ENCODE peak calls at places on chromosomes 1 and 21, in seven cellular contexts. C, G, Y, H, A, N and D are unnamed samples.
A peak's percentile ranks its signal among the peaks of the same experiment; 100 is the strongest.

GRCh38 chr1:167332503-167332902 is 111.8 kb downstream of the POU2F1 start:
- DNase-seq in C (no peak), G (no peak), Y (peak; percentile 21), H (no peak), A (no peak), N (no peak), D (no peak)

GRCh38 chr21:38229260-38229877 is 27.4 kb upstream of the KCNJ15 start:
- DNase-seq in C (no peak), G (no peak), Y (no peak), H (no peak), A (peak; percentile 74), N (no peak), D (no peak)

GRCh38 chr1:26410706-26411623 is at the start of gene LIN28A:
- DNase-seq in C (no peak), G (no peak), Y (no peak), H (no peak), A (no peak), N (no peak), D (no peak)

GRCh38 chr1:204990059-204990664 is 52.9 kb upstream of the CNTN2 start:
- DNase-seq in C (no peak), G (no peak), Y (no peak), H (no peak), A (no peak), N (no peak), D (no peak)

GRCh38 chr21:27564684-27565280 is 597.9 kb upstream of the ADAMTS5 start:
- DNase-seq in C (no peak), G (peak; percentile 25), Y (peak; percentile 68), H (peak; percentile 40), A (no peak), N (peak; percentile 31), D (no peak)

GRCh38 chr1:221100196-221100950 is 221.1 kb downstream of the HLX start:
- DNase-seq in C (no peak), G (no peak), Y (peak; percentile 66), H (no peak), A (no peak), N (no peak), D (no peak)

GRCh38 chr1:231493421-231494185 is 34.9 kb upstream of the TSNAX start:
- DNase-seq in C (no peak), G (no peak), Y (peak; percentile 62), H (no peak), A (no peak), N (no peak), D (no peak)

GRCh38 chr1:20355828-20356735 is 65.4 kb downstream of the VWA5B1 start:
- DNase-seq in C (no peak), G (no peak), Y (no peak), H (no peak), A (peak; percentile 41), N (peak; percentile 28), D (no peak)

GRCh38 chr1:24793762-24794161 is 48.5 kb downstream of the CLIC4 start:
- DNase-seq in C (no peak), G (no peak), Y (peak; percentile 61), H (no peak), A (no peak), N (no peak), D (no peak)

GRCh38 chr21:34698270-34699015 is 29.6 kb downstream of the CLIC6 start:
- DNase-seq in C (no peak), G (no peak), Y (no peak), H (no peak), A (no peak), N (no peak), D (no peak)

GRCh38 chr1:1039145-1039910 is 19.4 kb downstream of the AGRN start:
- DNase-seq in C (no peak), G (no peak), Y (no peak), H (no peak), A (no peak), N (no peak), D (no peak)

GRCh38 chr1:50829010-50829958 is 130.8 kb downstream of the FAF1 start:
- DNase-seq in C (no peak), G (no peak), Y (peak; percentile 80), H (no peak), A (no peak), N (no peak), D (no peak)

GRCh38 chr1:43303477-43304286 is 2.9 kb downstream of the TIE1 start:
- DNase-seq in C (no peak), G (no peak), Y (peak; percentile 26), H (no peak), A (peak; percentile 31), N (peak; percentile 11), D (peak; percentile 22)

GRCh38 chr1:23867953-23868847 is at the start of gene FUCA1:
- DNase-seq in C (peak; percentile 89), G (peak; percentile 95), Y (peak; percentile 90), H (peak; percentile 96), A (peak; percentile 98), N (peak; percentile 97), D (peak; percentile 96)

GRCh38 chr1:10824821-10825540 is 28.5 kb upstream of the CASZ1 start:
- DNase-seq in C (no peak), G (peak; percentile 68), Y (peak; percentile 4), H (peak; percentile 58), A (no peak), N (no peak), D (no peak)

GRCh38 chr1:56777972-56778371 is 41.2 kb downstream of the FYB2 start:
- DNase-seq in C (no peak), G (no peak), Y (no peak), H (no peak), A (no peak), N (no peak), D (no peak)

GRCh38 chr21:29261555-29262540 is 36.9 kb upstream of the BACH1 start:
- DNase-seq in C (no peak), G (peak; percentile 41), Y (no peak), H (no peak), A (no peak), N (no peak), D (no peak)

GRCh38 chr1:7646981-7647901 is 123.9 kb upstream of the VAMP3 start:
- DNase-seq in C (no peak), G (peak; percentile 54), Y (peak; percentile 36), H (peak; percentile 85), A (peak; percentile 93), N (peak; percentile 74), D (peak; percentile 74)

GRCh38 chr1:28517649-28517999 is 11.8 kb downstream of the RCC1 start:
- DNase-seq in C (no peak), G (no peak), Y (no peak), H (no peak), A (no peak), N (no peak), D (no peak)

GRCh38 chr1:28519946-28520725 is 14.3 kb downstream of the RCC1 start:
- DNase-seq in C (no peak), G (no peak), Y (no peak), H (no peak), A (no peak), N (no peak), D (no peak)

GRCh38 chr1:28518000-28518744 is 12.3 kb downstream of the RCC1 start:
- DNase-seq in C (peak; percentile 90), G (peak; percentile 88), Y (peak; percentile 91), H (peak; percentile 92), A (peak; percentile 98), N (peak; percentile 91), D (peak; percentile 94)

GRCh38 chr1:28518745-28519341 is 13.0 kb downstream of the RCC1 start:
- DNase-seq in C (no peak), G (no peak), Y (no peak), H (no peak), A (no peak), N (no peak), D (no peak)

GRCh38 chr1:28521502-28522164 is 15.8 kb downstream of the RCC1 start:
- DNase-seq in C (no peak), G (no peak), Y (no peak), H (no peak), A (no peak), N (no peak), D (no peak)
- TF ChIP-seq POLR2AphosphoS5 in C (no peak), G (no peak), Y (no peak), H (no peak), A (no peak), N (no peak), D (no peak)

DNA sequence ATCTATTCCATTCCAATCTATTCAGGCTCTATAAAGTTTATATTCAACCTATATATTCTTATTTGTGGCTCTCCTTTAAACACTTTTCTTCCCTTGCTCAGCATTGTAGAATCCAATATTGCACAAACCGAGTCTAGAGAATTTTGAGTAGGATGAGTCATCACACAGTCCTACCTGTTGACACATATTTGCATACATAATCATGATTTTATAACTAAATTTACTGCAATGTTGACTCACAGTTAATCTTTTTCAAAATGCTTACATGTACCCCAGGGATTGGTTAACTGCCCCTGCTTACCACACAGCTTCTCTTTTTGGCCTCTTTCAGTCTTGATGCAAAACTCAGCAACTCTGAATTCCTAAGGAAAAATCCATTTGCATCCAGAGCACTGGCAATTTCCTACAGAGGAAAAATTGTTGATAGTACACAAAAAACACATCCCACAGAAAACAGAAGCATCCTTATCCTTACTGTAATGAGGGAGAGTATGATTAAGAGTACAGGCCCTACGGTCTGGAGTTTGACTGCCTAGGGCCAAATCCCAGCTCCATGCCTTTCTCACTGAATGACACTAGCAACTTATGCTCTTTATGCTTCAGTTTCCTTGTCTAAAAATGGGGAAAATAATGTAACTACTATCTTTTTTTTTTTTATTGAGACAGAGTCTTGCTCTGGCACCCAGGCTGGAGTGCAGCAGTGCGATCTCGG is 28.0 kb upstream of the CEP350 start:
- DNase-seq in C (no peak), G (no peak), Y (no peak), H (no peak), A (no peak), N (no peak), D (no peak)
- TF ChIP-seq CTCF in C (no peak), G (no peak), Y (no peak), H (no peak), A (no peak), N (no peak), D (no peak)

DNA sequence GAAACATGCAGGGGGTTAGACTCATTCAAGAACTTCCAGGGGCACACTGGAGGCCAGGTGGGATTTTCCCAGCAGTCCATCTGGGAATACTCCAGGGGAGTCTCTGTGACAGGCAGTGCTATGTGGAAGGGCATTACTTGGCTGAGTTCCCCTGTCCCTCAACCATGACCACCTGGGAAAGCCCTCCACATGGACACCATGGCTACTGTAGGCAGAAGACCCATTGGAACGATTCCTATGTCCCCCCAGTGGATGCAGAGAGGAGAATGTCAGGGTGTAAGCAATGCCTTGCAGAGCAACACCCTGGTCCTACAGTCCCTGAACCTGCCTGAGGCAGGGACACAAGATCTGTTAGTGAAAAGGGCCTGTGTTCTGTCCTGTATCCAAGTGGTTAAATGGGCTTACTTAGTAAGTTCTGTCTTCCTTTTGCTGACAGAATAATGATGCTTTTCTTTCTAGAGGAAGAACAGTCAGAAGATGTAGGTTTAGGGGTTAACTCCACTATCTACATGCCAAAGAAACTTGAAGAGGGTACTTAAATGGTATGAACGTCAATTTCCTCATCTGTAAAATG is 13.4 kb downstream of the SLAMF1 start:
- DNase-seq in C (no peak), G (no peak), Y (no peak), H (no peak), A (no peak), N (no peak), D (no peak)
- TF ChIP-seq POLR2AphosphoS5 in C (no peak), G (no peak), Y (no peak), H (no peak), A (no peak), N (no peak), D (no peak)

DNA sequence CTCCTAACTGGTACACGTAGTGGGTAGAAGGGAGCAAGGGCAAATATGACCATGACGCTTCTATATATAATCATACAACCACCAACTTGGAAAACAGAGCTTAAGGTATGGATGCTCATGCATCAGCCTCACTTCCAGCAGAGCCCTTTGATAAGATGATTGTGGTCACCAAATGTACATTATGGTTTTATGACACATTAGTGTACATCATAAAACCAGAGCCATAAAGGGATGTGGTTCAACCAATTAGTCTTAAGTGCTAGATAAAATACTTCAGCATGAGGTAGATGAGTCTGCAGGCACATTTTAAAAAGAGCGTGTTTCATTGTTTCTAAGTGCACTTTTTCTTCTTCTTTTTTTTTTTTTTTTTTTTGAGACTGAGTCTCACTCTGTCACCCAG is 43.7 kb downstream of the NIBAN1 start:
- DNase-seq in C (no peak), G (no peak), Y (no peak), H (no peak), A (no peak), N (no peak), D (no peak)
- TF ChIP-seq CTCF in C (no peak), G (no peak), Y (no peak), H (no peak), A (no peak), N (no peak), D (no peak)